ENCODE peak calls at places on chromosomes 13 and 19, in ten cellular contexts. W, U, H, D, J, C, L, X, V and R are unnamed samples.

GRCh38 chr19:19185853-19186728 is 5.9 kb downstream of the BORCS8 start:
- DNase-seq in W (peak), J (no peak), V (peak), U (peak), X (peak), L (peak), C (no peak), D (peak), H (peak), R (peak)

GRCh38 chr13:109271555-109271954 is 514.8 kb downstream of the IRS2 start:
- DNase-seq in V (no peak), J (no peak), L (no peak), X (no peak), U (no peak), W (no peak), H (no peak), D (no peak), C (no peak), R (no peak)

GRCh38 chr13:78228211-78228610 is 309.6 kb upstream of the EDNRB start:
- DNase-seq in V (peak), D (no peak), H (no peak), L (no peak), C (no peak), X (no peak), U (no peak), J (no peak), W (no peak), R (no peak)

GRCh38 chr13:54194233-54195024 is 1165.8 kb downstream of the OLFM4 start:
- DNase-seq in D (no peak), X (no peak), C (no peak), L (no peak), V (no peak), W (no peak), H (no peak), U (no peak), J (no peak), R (no peak)

GRCh38 chr19:46385636-46386035 is 27.7 kb downstream of the CCDC8 start:
- DNase-seq in J (no peak), U (no peak), W (no peak), H (no peak), D (no peak), V (no peak), L (no peak), C (no peak), X (no peak), R (no peak)

GRCh38 chr13:69579351-69579750 is 528.3 kb upstream of the ATXN8OS start:
- DNase-seq in D (peak), W (no peak), X (no peak), L (no peak), U (no peak), V (no peak), H (no peak), C (no peak), J (no peak), R (peak)

GRCh38 chr19:17210296-17210695 is 4.9 kb upstream of the USE1 start:
- DNase-seq in U (no peak), D (no peak), C (no peak), J (no peak), V (peak), H (no peak), L (no peak), X (no peak), W (no peak), R (no peak)

GRCh38 chr19:290539-291521 is at the start of gene PLPP2:
- DNase-seq in U (no peak), X (peak), C (peak), V (no peak), J (peak), H (no peak), D (no peak), W (peak), L (no peak), R (peak)

GRCh38 chr19:48419158-48419920 is 25.9 kb downstream of the GRIN2D start:
- DNase-seq in D (peak), C (no peak), X (no peak), H (peak), J (no peak), L (peak), U (peak), V (peak), W (peak), R (peak)

GRCh38 chr19:41322451-41322850 is 12.5 kb downstream of the CCDC97 start:
- DNase-seq in L (no peak), D (no peak), U (no peak), C (no peak), V (no peak), W (no peak), J (no peak), H (no peak), X (no peak), R (no peak)

GRCh38 chr13:40072663-40073120 is 417.2 kb downstream of the COG6 start:
- DNase-seq in L (no peak), X (no peak), U (no peak), D (no peak), C (no peak), W (no peak), V (no peak), J (no peak), H (no peak), R (no peak)

GRCh38 chr19:10086904-10087256 is 763 bp downstream of the SHFL start:
- DNase-seq in W (peak), U (no peak), L (no peak), V (no peak), D (no peak), C (no peak), X (no peak), J (no peak), H (peak), R (peak)